ENCODE peak calls at places on chromosomes 6 and 20, in nine cellular contexts. G, D, W, X, A, O, E, J and B are unnamed samples. For H3K4me1 and H3K9me3, the result is how much of the 10 kb centered on the place peaks cover.

GRCh38 chr6:117025310-117025709 is 148.3 kb downstream of the RFX6 start:
- DNase-seq in G (no peak), D (no peak), W (no peak), X (peak), A (peak), O (no peak), E (no peak), J (no peak), B (no peak)

GRCh38 chr6:43951063-43951755 is 176.0 kb downstream of the MRPL14 start:
- DNase-seq in G (peak), D (peak), W (peak), X (peak), A (peak), O (no peak), E (no peak), J (no peak), B (peak)

GRCh38 chr20:9441948-9442347 is 72.4 kb upstream of the LAMP5 start:
- DNase-seq in G (no peak), D (no peak), W (no peak), X (no peak), A (no peak), O (no peak), E (no peak), J (no peak), B (no peak)

GRCh38 chr6:135183532-135184440 is 2.7 kb downstream of the MYB start:
- DNase-seq in G (peak), D (peak), W (peak), X (peak), A (peak), O (peak), E (no peak), J (peak), B (no peak)

GRCh38 chr6:130851026-130851425 is 23.8 kb downstream of the SMLR1 start:
- DNase-seq in G (no peak), D (no peak), W (no peak), X (no peak), A (no peak), O (no peak), E (no peak), J (no peak), B (no peak)

GRCh38 chr6:138645976-138646640 is 127.5 kb upstream of the CCDC28A start:
- DNase-seq in G (no peak), D (no peak), W (no peak), X (no peak), A (no peak), O (no peak), E (no peak), J (no peak), B (no peak)

GRCh38 chr20:6630494-6630893 is 137.0 kb upstream of the BMP2 start:
- DNase-seq in G (no peak), D (no peak), W (no peak), X (no peak), A (no peak), O (no peak), E (no peak), J (no peak), B (no peak)

GRCh38 chr6:41690541-41691330 is 44.7 kb downstream of the TFEB start:
- DNase-seq in G (no peak), D (no peak), W (peak), X (no peak), A (no peak), O (no peak), E (no peak), J (peak), B (no peak)

GRCh38 chr20:9407805-9408421 is 106.5 kb upstream of the LAMP5 start:
- DNase-seq in G (peak), D (no peak), W (no peak), X (no peak), A (peak), O (no peak), E (peak), J (peak), B (no peak)

GRCh38 chr6:123898669-123899068 is 95.0 kb downstream of the NKAIN2 start:
- DNase-seq in G (no peak), D (no peak), W (no peak), X (no peak), A (no peak), O (no peak), E (no peak), J (no peak), B (no peak)

GRCh38 chr20:53621482-53622246 is 28.0 kb upstream of the ZNF217 start:
- DNase-seq in G (peak), D (peak), W (no peak), X (no peak), A (peak), O (no peak), E (no peak), J (no peak), B (peak)

GRCh38 chr6:111809264-111809663 is 64.0 kb downstream of the FYN start:
- DNase-seq in G (no peak), D (no peak), W (no peak), X (no peak), A (no peak), O (no peak), E (no peak), J (no peak), B (no peak)

DNA sequence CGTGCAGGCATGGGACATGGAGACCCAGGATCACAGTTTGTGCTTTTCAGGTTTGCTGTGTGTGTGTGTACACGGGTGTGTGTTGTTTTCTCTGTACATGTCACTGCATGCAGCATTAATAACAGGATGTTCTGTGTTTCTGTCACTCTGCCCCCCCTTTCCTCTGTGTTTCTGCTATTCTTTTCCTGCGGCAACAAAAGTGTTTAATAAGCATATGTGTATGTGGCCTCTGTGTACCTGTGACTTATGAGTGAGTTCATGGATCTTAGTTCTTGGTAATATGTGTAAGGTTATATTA is 9.8 kb downstream of the SYNGAP1 start:
- DNase-seq in G (no peak), D (no peak), W (no peak), X (no peak), A (no peak), O (peak), E (no peak), J (no peak), B (no peak)
- H3K4me1 ChIP-seq in G (under half), D (under half), W (half or more), X (half or more), A (under half), O (half or more), E (half or more), J (half or more), B (half or more)

GRCh38 chr6:352896-353470 is 38.6 kb upstream of the IRF4 start:
- DNase-seq in G (no peak), D (no peak), W (no peak), X (no peak), A (no peak), O (no peak), E (no peak), J (no peak), B (no peak)

GRCh38 chr6:350371-350770 is 41.2 kb upstream of the IRF4 start:
- DNase-seq in G (no peak), D (no peak), W (no peak), X (no peak), A (no peak), O (no peak), E (no peak), J (no peak), B (no peak)

GRCh38 chr6:351011-351866 is 40.3 kb upstream of the IRF4 start:
- DNase-seq in G (no peak), D (no peak), W (peak), X (peak), A (no peak), O (no peak), E (no peak), J (no peak), B (no peak)

GRCh38 chr6:352474-352873 is 39.1 kb upstream of the IRF4 start:
- DNase-seq in G (no peak), D (no peak), W (peak), X (peak), A (no peak), O (no peak), E (no peak), J (no peak), B (no peak)

GRCh38 chr6:351867-352289 is 39.7 kb upstream of the IRF4 start:
- DNase-seq in G (no peak), D (no peak), W (peak), X (no peak), A (no peak), O (no peak), E (no peak), J (no peak), B (no peak)
- H3K9me3 ChIP-seq in G (under half), D (under half), W (under half), X (under half), A (under half), O (under half), E (under half), J (under half), B (under half)

DNA sequence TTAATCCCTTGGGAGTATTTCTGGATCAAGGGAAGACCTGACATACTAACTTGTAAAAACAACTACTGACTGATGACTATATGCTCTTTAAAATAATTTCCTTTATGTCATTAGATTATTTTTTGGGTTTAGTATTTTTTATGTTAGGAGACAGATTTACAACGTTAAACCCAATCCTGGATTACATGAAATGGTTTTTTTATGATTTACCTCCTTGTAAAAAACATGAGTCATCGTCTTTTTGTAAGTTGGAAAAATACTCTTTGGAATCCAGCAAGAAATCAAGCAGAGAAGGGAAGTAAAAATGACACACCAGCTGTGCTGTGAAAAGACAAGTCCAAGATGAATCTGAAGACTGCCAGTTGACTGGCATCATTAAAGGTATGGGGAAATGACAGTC is 6.7 kb downstream of the STK4 start:
- DNase-seq in G (no peak), D (no peak), W (no peak), X (no peak), A (no peak), O (no peak), E (no peak), J (no peak), B (no peak)
- H3K4me1 ChIP-seq in G (under half), D (under half), W (under half), X (under half), A (under half), O (half or more), E (under half), J (under half), B (under half)

GRCh38 chr20:16132399-16132798 is 440.8 kb downstream of the KIF16B start:
- DNase-seq in G (no peak), D (no peak), W (no peak), X (no peak), A (no peak), O (no peak), E (no peak), J (no peak), B (no peak)

GRCh38 chr20:16135630-16136029 is 437.6 kb downstream of the KIF16B start:
- DNase-seq in G (no peak), D (no peak), W (no peak), X (no peak), A (no peak), O (no peak), E (no peak), J (no peak), B (no peak)
- H3K9me3 ChIP-seq in G (under half), D (under half), W (under half), X (under half), A (under half), O (under half), E (under half), J (under half), B (under half)

GRCh38 chr6:77425216-77425615 is 38.1 kb downstream of the HTR1B start:
- DNase-seq in G (no peak), D (no peak), W (no peak), X (no peak), A (no peak), O (no peak), E (no peak), J (no peak), B (no peak)
- H3K4me1 ChIP-seq in G (under half), D (under half), W (under half), X (under half), A (under half), O (under half), E (under half), J (under half), B (under half)

GRCh38 chr6:1574895-1575212 is 34.9 kb upstream of the FOXC1 start:
- DNase-seq in G (no peak), D (no peak), W (no peak), X (no peak), A (no peak), O (peak), E (no peak), J (no peak), B (no peak)
- H3K9me3 ChIP-seq in G (under half), D (under half), W (under half), X (under half), A (under half), O (under half), E (under half), J (under half), B (under half)